ENCODE peak calls at places on chromosomes 5 and 9, in nine cellular contexts. X is osteocyte; Y is WTC11; A is GM06990; B is foreskin fibroblast; F is BJ; I is AG04450; Q is CD8-positive, alpha-beta T cell; E is type B pancreatic cell. G is an unnamed sample.

GRCh38 chr9:90003046-90003355 is 398.2 kb downstream of the GADD45G start:
- DNase-seq in X (no peak), Y (no peak), A (no peak), B (no peak), F (no peak), I (no peak), Q (no peak), E (no peak), G (no peak)

GRCh38 chr9:93119953-93120845 is 13.9 kb downstream of the NINJ1 start:
- DNase-seq in X (no peak), Y (peak), A (peak), B (peak), F (peak), I (peak), Q (no peak), E (no peak), G (no peak)

GRCh38 chr9:112771359-112772214 is 21.0 kb downstream of the SNX30 start:
- DNase-seq in X (no peak), Y (no peak), A (no peak), B (no peak), F (no peak), I (no peak), Q (no peak), E (no peak), G (no peak)

GRCh38 chr5:54696931-54697330 is 179.4 kb downstream of the SNX18 start:
- DNase-seq in X (no peak), Y (no peak), A (no peak), B (peak), F (no peak), I (no peak), Q (no peak), E (no peak), G (no peak)

GRCh38 chr5:122076023-122076422 is 2.0 kb downstream of the LOX start:
- DNase-seq in X (no peak), Y (no peak), A (no peak), B (peak), F (no peak), I (no peak), Q (no peak), E (no peak), G (no peak)

GRCh38 chr9:87622936-87623335 is 103.0 kb upstream of the CTSL start:
- DNase-seq in X (no peak), Y (no peak), A (no peak), B (peak), F (no peak), I (no peak), Q (no peak), E (no peak), G (no peak)

GRCh38 chr9:34124923-34125322 is 1.6 kb downstream of the DCAF12 start:
- DNase-seq in X (no peak), Y (no peak), A (no peak), B (peak), F (no peak), I (no peak), Q (no peak), E (no peak), G (no peak)

GRCh38 chr9:123678038-123678877 is 251.7 kb downstream of the DENND1A start:
- DNase-seq in X (no peak), Y (no peak), A (no peak), B (peak), F (no peak), I (no peak), Q (no peak), E (no peak), G (no peak)

GRCh38 chr5:64505769-64506566 is at the start of gene RGS7BP:
- DNase-seq in X (peak), Y (peak), A (peak), B (peak), F (no peak), I (no peak), Q (no peak), E (peak), G (no peak)

GRCh38 chr5:125409101-125409495 is 662.7 kb upstream of the ZNF608 start:
- DNase-seq in X (no peak), Y (no peak), A (no peak), B (peak), F (no peak), I (no peak), Q (no peak), E (no peak), G (no peak)

GRCh38 chr9:5536684-5537083 is 26.4 kb downstream of the PDCD1LG2 start:
- DNase-seq in X (no peak), Y (no peak), A (no peak), B (no peak), F (no peak), I (no peak), Q (no peak), E (no peak), G (no peak)

GRCh38 chr5:178115136-178115834 is 2.0 kb downstream of the N4BP3 start:
- DNase-seq in X (no peak), Y (peak), A (no peak), B (no peak), F (no peak), I (no peak), Q (no peak), E (no peak), G (no peak)

GRCh38 chr5:145853952-145854351 is 18.8 kb upstream of the PRELID2 start:
- DNase-seq in X (no peak), Y (no peak), A (no peak), B (no peak), F (no peak), I (no peak), Q (no peak), E (no peak), G (no peak)

GRCh38 chr5:119655081-119655480 is 25.7 kb downstream of the FAM170A start:
- DNase-seq in X (no peak), Y (no peak), A (no peak), B (peak), F (no peak), I (no peak), Q (no peak), E (no peak), G (no peak)

GRCh38 chr5:176133877-176134276 is 104.3 kb upstream of the SIMC1 start:
- DNase-seq in X (no peak), Y (no peak), A (no peak), B (no peak), F (no peak), I (no peak), Q (no peak), E (no peak), G (no peak)

GRCh38 chr9:107251756-107252322 is 31.2 kb upstream of the RAD23B start:
- DNase-seq in X (no peak), Y (no peak), A (no peak), B (peak), F (peak), I (peak), Q (no peak), E (no peak), G (no peak)

GRCh38 chr5:140358738-140359310 is 1.2 kb upstream of the SLC4A9 start:
- DNase-seq in X (no peak), Y (peak), A (no peak), B (peak), F (no peak), I (no peak), Q (no peak), E (no peak), G (no peak)

GRCh38 chr9:113894166-113894565 is 18.1 kb downstream of the ZNF618 start:
- DNase-seq in X (no peak), Y (no peak), A (no peak), B (no peak), F (no peak), I (no peak), Q (no peak), E (no peak), G (no peak)

GRCh38 chr9:99167694-99168093 is 54.0 kb downstream of the ALG2 start:
- DNase-seq in X (no peak), Y (no peak), A (peak), B (no peak), F (no peak), I (no peak), Q (no peak), E (no peak), G (no peak)

GRCh38 chr9:99172129-99173091 is 49.3 kb downstream of the ALG2 start:
- DNase-seq in X (no peak), Y (no peak), A (no peak), B (no peak), F (no peak), I (no peak), Q (no peak), E (no peak), G (no peak)

GRCh38 chr9:99169086-99169485 is 52.7 kb downstream of the ALG2 start:
- DNase-seq in X (no peak), Y (peak), A (no peak), B (no peak), F (no peak), I (no peak), Q (no peak), E (no peak), G (no peak)

GRCh38 chr9:99171225-99172128 is 50.3 kb downstream of the ALG2 start:
- DNase-seq in X (no peak), Y (no peak), A (no peak), B (no peak), F (no peak), I (no peak), Q (no peak), E (no peak), G (no peak)

DNA sequence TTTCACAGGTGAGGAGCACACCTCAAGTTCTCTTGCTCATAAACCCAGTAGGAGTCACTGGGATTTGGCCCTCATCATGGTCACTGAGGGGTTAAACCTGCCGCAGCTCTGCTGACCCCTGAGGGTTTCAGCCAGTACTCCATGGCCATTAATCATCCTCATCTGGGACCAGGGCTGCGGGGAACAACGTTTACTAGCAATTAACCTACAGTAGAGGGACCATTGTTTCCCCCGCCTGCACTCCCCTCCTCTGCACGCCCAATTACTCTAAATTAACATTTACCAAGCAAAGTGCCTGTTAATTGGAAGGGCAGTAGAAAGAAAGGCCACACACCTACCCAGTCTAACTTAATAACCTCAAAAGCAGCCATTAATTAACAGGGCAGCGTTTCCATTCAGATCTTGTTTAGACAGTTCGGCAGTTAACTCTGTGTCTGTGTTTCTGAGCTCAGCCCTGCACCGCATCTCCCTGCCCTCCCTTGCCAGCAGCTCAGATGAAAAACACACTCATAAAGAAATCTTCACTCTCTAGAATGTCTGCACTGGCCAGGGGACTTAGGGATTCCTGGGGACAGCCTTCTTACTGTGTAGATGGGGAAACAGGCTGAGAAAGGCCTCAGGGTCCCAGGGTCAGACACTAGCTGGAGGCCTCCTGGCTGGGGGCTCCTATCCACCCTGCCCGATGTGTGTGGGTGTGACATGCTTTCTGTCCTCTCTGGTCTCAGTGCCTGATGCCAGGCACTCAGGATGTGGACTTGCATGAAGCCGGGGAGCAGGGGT is 51.6 kb downstream of the ALG2 start:
- DNase-seq in X (no peak), Y (peak), A (no peak), B (no peak), F (no peak), I (no peak), Q (no peak), E (no peak), G (no peak)
- TF ChIP-seq CTCF in X (no peak), Y (no peak), A (no peak), B (no peak), F (peak), I (no peak), Q (no peak), E (peak), G (no peak)

GRCh38 chr5:31218978-31219377 is 25.5 kb downstream of the CDH6 start:
- DNase-seq in X (no peak), Y (no peak), A (no peak), B (no peak), F (no peak), I (no peak), Q (no peak), E (no peak), G (no peak)
- TF ChIP-seq CTCF in X (no peak), Y (no peak), A (no peak), B (no peak), F (no peak), I (no peak), Q (no peak), E (peak), G (no peak)

DNA sequence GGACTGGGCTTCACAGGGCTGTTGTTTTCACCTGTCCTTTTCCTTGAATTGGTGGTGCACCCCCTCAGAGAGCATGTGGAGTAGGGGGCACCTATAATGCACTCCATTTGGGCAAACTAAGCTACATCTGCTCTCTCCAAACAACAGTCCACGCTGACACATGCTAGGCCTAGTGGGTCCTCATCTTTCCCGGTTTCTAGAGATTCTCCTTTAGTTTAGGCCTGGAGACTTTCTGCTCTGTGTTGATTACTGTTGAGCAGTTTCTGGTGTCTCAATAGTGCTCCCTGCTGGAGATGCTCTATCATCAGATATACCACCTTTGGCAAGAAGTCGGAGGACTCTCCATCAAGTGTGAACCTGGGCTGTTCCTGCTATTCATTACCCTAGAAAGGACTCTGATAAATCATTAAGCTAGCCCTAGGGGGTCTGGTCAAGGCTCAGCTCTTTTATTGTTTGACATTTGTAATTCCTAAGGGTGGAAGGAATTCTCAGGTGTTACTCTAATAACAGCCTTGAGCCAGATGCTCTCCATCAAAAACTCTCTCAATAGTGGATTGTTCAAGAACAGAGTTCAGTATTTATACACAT is 64.0 kb upstream of the FYB1 start:
- DNase-seq in X (no peak), Y (peak), A (no peak), B (peak), F (peak), I (peak), Q (no peak), E (no peak), G (peak)
- TF ChIP-seq CTCF in X (peak), Y (peak), A (peak), B (peak), F (peak), I (peak), Q (peak), E (peak), G (peak)

GRCh38 chr5:59813761-59814562 is 79.6 kb downstream of the PDE4D start:
- DNase-seq in X (no peak), Y (peak), A (peak), B (peak), F (no peak), I (no peak), Q (no peak), E (no peak), G (no peak)
- TF ChIP-seq CTCF in X (peak), Y (peak), A (peak), B (peak), F (peak), I (peak), Q (peak), E (peak), G (peak)

GRCh38 chr5:4104831-4105597 is 509.4 kb downstream of the IRX1 start:
- DNase-seq in X (no peak), Y (no peak), A (no peak), B (no peak), F (no peak), I (no peak), Q (no peak), E (no peak), G (no peak)

GRCh38 chr5:4098226-4098625 is 502.6 kb downstream of the IRX1 start:
- DNase-seq in X (no peak), Y (no peak), A (no peak), B (no peak), F (no peak), I (no peak), Q (no peak), E (no peak), G (no peak)

GRCh38 chr5:4099401-4099800 is 503.8 kb downstream of the IRX1 start:
- DNase-seq in X (no peak), Y (no peak), A (no peak), B (no peak), F (no peak), I (no peak), Q (no peak), E (no peak), G (no peak)

GRCh38 chr5:4100739-4101138 is 505.1 kb downstream of the IRX1 start:
- DNase-seq in X (no peak), Y (no peak), A (no peak), B (no peak), F (no peak), I (no peak), Q (no peak), E (no peak), G (no peak)

GRCh38 chr5:4101189-4101588 is 505.6 kb downstream of the IRX1 start:
- DNase-seq in X (no peak), Y (no peak), A (no peak), B (no peak), F (no peak), I (no peak), Q (no peak), E (no peak), G (no peak)
- TF ChIP-seq CTCF in X (no peak), Y (no peak), A (no peak), B (no peak), F (no peak), I (no peak), Q (no peak), E (no peak), G (no peak)

DNA sequence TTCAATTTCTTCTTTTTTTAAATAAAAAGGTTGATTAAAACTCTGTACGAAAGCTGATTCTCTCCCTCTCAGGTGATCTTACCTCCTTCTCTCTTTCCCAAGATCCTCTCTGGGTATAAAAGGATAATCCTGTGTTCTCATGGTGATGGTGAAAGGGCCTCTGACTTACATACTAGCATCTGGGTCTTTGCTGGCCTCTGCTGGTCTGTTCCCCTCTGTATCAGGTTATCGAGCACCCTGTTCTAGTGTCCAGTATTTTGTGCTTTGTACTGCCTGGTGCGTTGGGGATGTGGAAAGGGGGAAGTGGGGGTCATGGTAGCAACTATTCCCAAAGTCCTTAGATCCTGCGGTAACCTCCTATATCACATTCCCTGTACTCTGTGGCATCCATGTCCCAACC is 328.9 kb downstream of the NR2F1-AS1 start:
- DNase-seq in X (no peak), Y (no peak), A (no peak), B (no peak), F (no peak), I (no peak), Q (no peak), E (no peak), G (no peak)
- TF ChIP-seq CTCF in X (peak), Y (no peak), A (no peak), B (no peak), F (no peak), I (peak), Q (no peak), E (no peak), G (no peak)

G was measured in GM12864.